ENCODE peak calls at places on chromosome 6, in five cellular contexts. B is T-helper 1 cell, P is Daoy, I is H9, U is cardiac muscle cell. G is an unnamed sample.

GRCh38 chr6:127762284-127762683 is 138.6 kb downstream of the THEMIS start:
- DNase-seq in B (no peak), P (no peak), I (no peak), U (no peak), G (no peak)

GRCh38 chr6:26593278-26594127 is 3.2 kb upstream of the ABT1 start:
- DNase-seq in B (no peak), P (no peak), I (no peak), U (no peak), G (no peak)

GRCh38 chr6:436308-437041 is 44.9 kb downstream of the IRF4 start:
- DNase-seq in B (no peak), P (peak; percentile 75), I (no peak), U (peak; percentile 3), G (no peak)

GRCh38 chr6:54778731-54779130 is 67.8 kb upstream of the FAM83B start:
- DNase-seq in B (no peak), P (no peak), I (no peak), U (no peak), G (no peak)

GRCh38 chr6:24663198-24663597 is 3.5 kb downstream of the TDP2 start:
- DNase-seq in B (no peak), P (no peak), I (no peak), U (no peak), G (no peak)

GRCh38 chr6:166266336-166266735 is 41.9 kb downstream of the PRR18 start:
- DNase-seq in B (no peak), P (no peak), I (no peak), U (no peak), G (no peak)

GRCh38 chr6:115271434-115271833 is 789.3 kb downstream of the FRK start:
- DNase-seq in B (no peak), P (no peak), I (peak; percentile 40), U (no peak), G (no peak)

GRCh38 chr6:166595061-166595780 is 8.7 kb upstream of the RAMACL start:
- DNase-seq in B (no peak), P (no peak), I (no peak), U (peak; percentile 90), G (no peak)

GRCh38 chr6:117167520-117168271 is 97.7 kb upstream of the VGLL2 start:
- DNase-seq in B (no peak), P (no peak), I (peak; percentile 42), U (no peak), G (peak; percentile 8)

GRCh38 chr6:131288214-131288613 is 152.9 kb downstream of the AKAP7 start:
- DNase-seq in B (no peak), P (no peak), I (no peak), U (no peak), G (no peak)

GRCh38 chr6:165705941-165706340 is 42.9 kb upstream of the PDE10A start:
- DNase-seq in B (no peak), P (no peak), I (no peak), U (no peak), G (no peak)

GRCh38 chr6:106046116-106046853 is 39.9 kb upstream of the PRDM1 start:
- DNase-seq in B (no peak), P (no peak), I (no peak), U (no peak), G (peak; percentile 39)

GRCh38 chr6:27168586-27169443 is 78.7 kb upstream of the PRSS16 start:
- DNase-seq in B (no peak), P (peak; percentile 86), I (no peak), U (peak; percentile 37), G (no peak)

GRCh38 chr6:127904160-127904559 is 3.3 kb upstream of the THEMIS start:
- DNase-seq in B (no peak), P (no peak), I (no peak), U (no peak), G (no peak)

GRCh38 chr6:32937230-32937633 is 3.6 kb downstream of the HLA-DMB start:
- DNase-seq in B (no peak), P (no peak), I (no peak), U (no peak), G (no peak)

GRCh38 chr6:47168176-47168575 is 126.0 kb upstream of the ADGRF1 start:
- DNase-seq in B (no peak), P (peak; percentile 98), I (no peak), U (peak; percentile 96), G (no peak)

GRCh38 chr6:14966111-14966901 is 279.6 kb upstream of the JARID2 start:
- DNase-seq in B (no peak), P (no peak), I (peak; percentile 66), U (no peak), G (no peak)

GRCh38 chr6:111185954-111186353 is 98.7 kb downstream of the SLC16A10 start:
- DNase-seq in B (no peak), P (no peak), I (no peak), U (no peak), G (no peak)

GRCh38 chr6:159988983-159989454 is 20.1 kb downstream of the IGF2R start:
- DNase-seq in B (no peak), P (peak; percentile 75), I (no peak), U (peak; percentile 81), G (no peak)

GRCh38 chr6:157911786-157912185 is 69.9 kb upstream of the SYNJ2 start:
- DNase-seq in B (no peak), P (no peak), I (no peak), U (no peak), G (no peak)

GRCh38 chr6:56699066-56699654 is 56.5 kb upstream of the DST start:
- DNase-seq in B (no peak), P (no peak), I (no peak), U (peak; percentile 60), G (no peak)

GRCh38 chr6:47016916-47017315 is 25.2 kb downstream of the ADGRF1 start:
- DNase-seq in B (no peak), P (no peak), I (no peak), U (no peak), G (no peak)

GRCh38 chr6:21804941-21805610 is 211.5 kb downstream of the SOX4 start:
- DNase-seq in B (no peak), P (no peak), I (no peak), U (peak; percentile 75), G (no peak)

GRCh38 chr6:35489995-35490791 is 6.7 kb downstream of the TEAD3 start:
- DNase-seq in B (no peak), P (peak; percentile 42), I (peak; percentile 88), U (peak; percentile 71), G (no peak)

GRCh38 chr6:25745836-25746235 is 8.7 kb upstream of the SLC17A4 start:
- DNase-seq in B (no peak), P (no peak), I (no peak), U (no peak), G (no peak)

GRCh38 chr6:110951008-110951407 is 7.5 kb upstream of the GTF3C6 start:
- DNase-seq in B (no peak), P (no peak), I (no peak), U (no peak), G (no peak)

GRCh38 chr6:149766156-149766768 is 16.7 kb downstream of the PCMT1 start:
- DNase-seq in B (no peak), P (peak; percentile 32), I (no peak), U (peak; percentile 91), G (no peak)

GRCh38 chr6:571892-572291 is 85.0 kb downstream of the HUS1B start:
- DNase-seq in B (no peak), P (no peak), I (no peak), U (no peak), G (no peak)

GRCh38 chr6:105321728-105322127 is 81.2 kb downstream of the PREP start:
- DNase-seq in B (no peak), P (no peak), I (no peak), U (no peak), G (no peak)

GRCh38 chr6:113697642-113698410 is 159.3 kb upstream of the MARCKS start:
- DNase-seq in B (no peak), P (peak; percentile 77), I (no peak), U (peak; percentile 86), G (no peak)

GRCh38 chr6:2667617-2668016 is 83.1 kb downstream of the MYLK4 start:
- DNase-seq in B (no peak), P (no peak), I (no peak), U (no peak), G (no peak)

GRCh38 chr6:136598048-136598447 is 47.8 kb upstream of the MAP7 start:
- DNase-seq in B (no peak), P (no peak), I (no peak), U (no peak), G (no peak)

GRCh38 chr6:38149526-38149925 is 330.0 kb downstream of the ZFAND3 start:
- DNase-seq in B (no peak), P (no peak), I (no peak), U (no peak), G (no peak)

GRCh38 chr6:27495386-27496135 is 22.7 kb upstream of the ZNF184 start:
- DNase-seq in B (no peak), P (peak; percentile 94), I (peak; percentile 92), U (peak; percentile 79), G (no peak)

G was measured in HuH-7.